ENCODE peak calls at places on chromosomes 5 and 9, in four cellular contexts. D, G, S and F are unnamed samples.

GRCh38 chr5:168746893-168747640 is 167.9 kb upstream of the PANK3 start:
- DNase-seq in D (no peak), G (no peak), S (no peak), F (no peak)

GRCh38 chr9:76654575-76654974 is 109.7 kb upstream of the PCA3 start:
- DNase-seq in D (no peak), G (peak), S (no peak), F (peak)

GRCh38 chr5:177440211-177440989 is 6.2 kb upstream of the PRR7 start:
- DNase-seq in D (no peak), G (no peak), S (peak), F (no peak)

GRCh38 chr5:92504346-92504745 is 1076.7 kb downstream of the NR2F1-AS1 start:
- DNase-seq in D (no peak), G (no peak), S (no peak), F (no peak)

GRCh38 chr5:143629871-143630658 is 181.9 kb upstream of the HMHB1 start:
- DNase-seq in D (no peak), G (no peak), S (no peak), F (no peak)

GRCh38 chr9:86828631-86829030 is 118.7 kb downstream of the GAS1 start:
- DNase-seq in D (no peak), G (no peak), S (no peak), F (no peak)

GRCh38 chr5:177426566-177427210 is at the start of gene GRK6:
- DNase-seq in D (no peak), G (no peak), S (peak), F (no peak)

GRCh38 chr9:91182429-91182828 is 179.3 kb downstream of the AUH start:
- DNase-seq in D (no peak), G (no peak), S (no peak), F (no peak)

GRCh38 chr9:17330097-17330496 is 195.3 kb downstream of the CNTLN start:
- DNase-seq in D (no peak), G (no peak), S (no peak), F (no peak)

GRCh38 chr9:106648799-106649198 is 214.2 kb upstream of the ZNF462 start:
- DNase-seq in D (no peak), G (no peak), S (no peak), F (no peak)

GRCh38 chr5:60668715-60669304 is 31.2 kb downstream of the DEPDC1B start:
- DNase-seq in D (no peak), G (no peak), S (no peak), F (no peak)

GRCh38 chr5:51622161-51622790 is 239.0 kb downstream of the ISL1 start:
- DNase-seq in D (no peak), G (no peak), S (no peak), F (no peak)